ENCODE peak calls at places on chromosomes 11 and 22, in five cellular contexts. Y is chondrocyte, D is HFF-Myc, T is nephron progenitor cell, L is cardiac muscle cell. B is an unnamed sample.

GRCh38 chr11:122601131-122602125 is 54.1 kb upstream of the UBASH3B start:
- DNase-seq in Y (no peak), D (peak), T (no peak), L (peak), B (no peak)

GRCh38 chr11:32420937-32421532 is 14.3 kb downstream of the WT1 start:
- DNase-seq in Y (no peak), D (no peak), T (no peak), L (no peak), B (no peak)

GRCh38 chr11:68142028-68142412 is 20.8 kb upstream of the CHKA start:
- DNase-seq in Y (no peak), D (no peak), T (no peak), L (no peak), B (no peak)

GRCh38 chr22:40898850-40899357 is 37.0 kb upstream of the DNAJB7 start:
- DNase-seq in Y (no peak), D (peak), T (no peak), L (peak), B (no peak)

GRCh38 chr11:33500865-33501479 is 199.7 kb downstream of the C11orf91 start:
- DNase-seq in Y (no peak), D (no peak), T (peak), L (peak), B (no peak)

GRCh38 chr11:133020321-133020720 is 512.0 kb downstream of the OPCML start:
- DNase-seq in Y (no peak), D (no peak), T (no peak), L (no peak), B (no peak)

GRCh38 chr11:130786987-130787688 is 129.1 kb downstream of the SNX19 start:
- DNase-seq in Y (no peak), D (no peak), T (no peak), L (no peak), B (no peak)

GRCh38 chr11:117076941-117077659 is 21.1 kb downstream of the SIK3 start:
- DNase-seq in Y (no peak), D (no peak), T (no peak), L (no peak), B (no peak)

GRCh38 chr11:82901165-82901938 is at the start of gene DDIAS:
- DNase-seq in Y (peak), D (peak), T (peak), L (peak), B (peak)
- TF ChIP-seq CTCF in Y (no peak), D (no peak), T (no peak), L (no peak), B (no peak)

DNA sequence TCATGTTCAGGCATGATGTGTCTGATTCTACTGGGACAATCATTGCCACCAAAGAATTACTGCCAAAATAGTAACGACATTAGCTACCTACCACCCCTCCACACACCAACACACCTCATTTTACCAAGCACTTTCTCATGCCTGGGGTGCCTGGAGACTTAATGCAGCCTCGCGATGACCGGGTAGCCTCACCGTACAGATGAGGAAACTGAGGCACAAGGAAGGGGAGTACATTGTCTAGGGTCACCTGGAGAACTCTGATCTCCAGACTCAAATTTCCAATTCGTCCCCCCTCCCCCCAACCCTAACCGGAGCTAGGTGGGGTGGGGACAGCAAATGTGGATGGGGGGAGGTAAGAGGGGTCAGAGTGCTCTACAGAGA is 2.7 kb upstream of the RTN4RL2 start:
- DNase-seq in Y (no peak), D (no peak), T (no peak), L (no peak), B (no peak)
- TF ChIP-seq CTCF in Y (peak), D (no peak), T (peak), L (no peak), B (no peak)

GRCh38 chr22:42584364-42584940 is 30.2 kb downstream of the POLDIP3 start:
- DNase-seq in Y (no peak), D (no peak), T (no peak), L (no peak), B (no peak)
- TF ChIP-seq CTCF in Y (no peak), D (no peak), T (no peak), L (no peak), B (no peak)

GRCh38 chr11:92735039-92735438 is 234.4 kb upstream of the MTNR1B start:
- DNase-seq in Y (no peak), D (no peak), T (no peak), L (no peak), B (no peak)
- TF ChIP-seq CTCF in Y (peak), D (no peak), T (peak), L (peak), B (peak)

GRCh38 chr22:19900707-19901436 is 40.7 kb upstream of the COMT start:
- DNase-seq in Y (no peak), D (no peak), T (no peak), L (no peak), B (no peak)
- TF ChIP-seq CTCF in Y (no peak), D (no peak), T (no peak), L (no peak), B (no peak)

B was measured in progenitor cell of endocrine pancreas.